ENCODE peak calls at places on chromosome X, in eight cellular contexts. V is dermis microvascular lymphatic vessel endothelial cell, K is NCI-H1105 treated with DMSO at 0.1 percent for 48 hours, Q is brain microvascular endothelial cell, S is COLO829, A is fibroblast of pulmonary artery, Y is trophoblast cell, P is pancreas. X is an unnamed sample.

GRCh38 chrX:119398587-119398973 is 556 bp upstream of the SLC25A43 start:
- DNase-seq in V (peak), K (no peak), Q (no peak), S (no peak), A (peak), Y (no peak), P (no peak), X (no peak)

GRCh38 chrX:82813671-82814078 is 694.4 kb upstream of the POU3F4 start:
- DNase-seq in V (peak), K (no peak), Q (peak), S (peak), A (peak), Y (peak), P (no peak), X (peak)

GRCh38 chrX:66045894-66046293 is 6.0 kb upstream of the VSIG4 start:
- DNase-seq in V (no peak), K (no peak), Q (no peak), S (no peak), A (no peak), Y (no peak), P (no peak), X (no peak)

GRCh38 chrX:50799531-50799961 is 14.4 kb downstream of the SHROOM4 start:
- DNase-seq in V (peak), K (no peak), Q (peak), S (no peak), A (peak), Y (peak), P (no peak), X (no peak)

GRCh38 chrX:74506310-74507115 is 85.2 kb downstream of the SLC16A2 start:
- DNase-seq in V (no peak), K (no peak), Q (no peak), S (no peak), A (no peak), Y (no peak), P (no peak), X (no peak)

GRCh38 chrX:39856472-39857121 is 241.2 kb downstream of the BCOR start:
- DNase-seq in V (peak), K (no peak), Q (no peak), S (no peak), A (no peak), Y (no peak), P (no peak), X (no peak)

GRCh38 chrX:78595901-78596502 is 63.1 kb downstream of the RTL3 start:
- DNase-seq in V (peak), K (no peak), Q (no peak), S (no peak), A (peak), Y (no peak), P (no peak), X (no peak)

GRCh38 chrX:20231598-20231997 is 35.1 kb downstream of the RPS6KA3 start:
- DNase-seq in V (no peak), K (no peak), Q (no peak), S (no peak), A (no peak), Y (no peak), P (no peak), X (peak)

GRCh38 chrX:2387614-2388239 is 113.0 kb downstream of the DHRSX start:
- DNase-seq in V (peak), K (no peak), Q (no peak), S (no peak), A (no peak), Y (no peak), P (peak), X (no peak)

GRCh38 chrX:12237131-12237530 is 98.9 kb downstream of the FRMPD4 start:
- DNase-seq in V (peak), K (peak), Q (no peak), S (no peak), A (no peak), Y (no peak), P (no peak), X (no peak)

GRCh38 chrX:74383611-74384010 is 37.7 kb upstream of the SLC16A2 start:
- DNase-seq in V (peak), K (peak), Q (peak), S (peak), A (peak), Y (peak), P (peak), X (peak)

GRCh38 chrX:107713205-107714195 is 62.1 kb downstream of the TSC22D3 start:
- DNase-seq in V (no peak), K (no peak), Q (no peak), S (no peak), A (peak), Y (peak), P (no peak), X (no peak)

GRCh38 chrX:9329056-9329455 is 135.8 kb upstream of the TBL1X start:
- DNase-seq in V (no peak), K (no peak), Q (no peak), S (no peak), A (no peak), Y (no peak), P (no peak), X (no peak)

X was measured in foreskin melanocyte.